ENCODE peak calls at places on chromosomes 13 and 19, in seven cellular contexts. B, G, I, N, K, R and A are unnamed samples.

GRCh38 chr13:72113070-72113469 is 246.1 kb upstream of the DACH1 start:
- DNase-seq in B (no peak), N (no peak), G (no peak), K (no peak), R (no peak), I (peak; percentile 55), A (no peak)

GRCh38 chr13:85148009-85148408 is 651.2 kb downstream of the SLITRK6 start:
- DNase-seq in R (peak; percentile 29), B (peak; percentile 66), I (no peak), N (no peak), K (peak; percentile 17), G (peak; percentile 2), A (no peak)

GRCh38 chr13:22915442-22916082 is 265.2 kb upstream of the SGCG start:
- DNase-seq in R (no peak), B (peak; percentile 22), G (no peak), I (peak; percentile 5), K (peak; percentile 93), N (no peak), A (peak; percentile 68)

GRCh38 chr19:28563964-28564914 is 648.7 kb downstream of the UQCRFS1 start:
- DNase-seq in R (no peak), I (no peak), B (no peak), K (no peak), G (no peak), N (no peak), A (no peak)

GRCh38 chr19:56125806-56126590 is 4.9 kb upstream of the ZNF787 start:
- DNase-seq in N (no peak), R (no peak), G (no peak), I (no peak), B (no peak), K (no peak), A (no peak)

GRCh38 chr19:18232540-18233223 is 6.4 kb upstream of the PDE4C start:
- DNase-seq in B (peak; percentile 56), I (peak; percentile 41), K (peak; percentile 94), G (no peak), N (peak; percentile 43), R (no peak), A (no peak)

GRCh38 chr19:1261863-1262686 is 7.1 kb upstream of the CIRBP start:
- DNase-seq in I (peak; percentile 53), G (no peak), B (no peak), N (peak; percentile 60), R (no peak), K (no peak), A (no peak)

GRCh38 chr13:36166051-36166450 is 34.9 kb upstream of the DCLK1 start:
- DNase-seq in N (no peak), I (no peak), K (no peak), R (no peak), B (no peak), G (no peak), A (no peak)

GRCh38 chr19:47190167-47190727 is 40.8 kb downstream of the BBC3 start:
- DNase-seq in I (peak; percentile 27), K (no peak), N (peak; percentile 84), B (no peak), R (no peak), G (peak; percentile 57), A (peak; percentile 28)

GRCh38 chr19:58355891-58356235 is 2.6 kb upstream of the A1BG start:
- DNase-seq in K (no peak), N (no peak), G (no peak), B (no peak), I (no peak), R (no peak), A (no peak)

GRCh38 chr19:8251025-8251472 is 41.9 kb downstream of the CERS4 start:
- DNase-seq in R (no peak), G (peak; percentile 80), B (no peak), K (no peak), N (no peak), I (no peak), A (peak; percentile 57)

GRCh38 chr19:48638831-48639381 is 1.7 kb upstream of the DBP start:
- DNase-seq in B (no peak), I (no peak), R (no peak), G (no peak), N (peak; percentile 33), K (no peak), A (no peak)

GRCh38 chr19:4372630-4373367 is 27.5 kb downstream of the SH3GL1 start:
- DNase-seq in B (no peak), N (no peak), K (no peak), I (no peak), G (no peak), R (no peak), A (no peak)

GRCh38 chr19:18939922-18940775 is 868 bp downstream of the HOMER3 start:
- DNase-seq in B (no peak), N (peak; percentile 40), G (peak; percentile 65), I (peak; percentile 77), K (no peak), R (no peak), A (peak; percentile 11)

GRCh38 chr13:109454167-109454917 is 332.0 kb downstream of the IRS2 start:
- DNase-seq in K (no peak), N (no peak), R (no peak), I (no peak), B (no peak), G (no peak), A (no peak)

GRCh38 chr13:52652980-52653303 is 306 bp downstream of the SUGT1 start:
- DNase-seq in N (no peak), G (no peak), R (no peak), B (no peak), K (no peak), I (no peak), A (no peak)

GRCh38 chr13:97256343-97256783 is 34.2 kb downstream of the MBNL2 start:
- DNase-seq in K (peak; percentile 58), B (no peak), R (no peak), G (no peak), I (peak; percentile 93), N (peak; percentile 21), A (no peak)

GRCh38 chr13:31982540-31982939 is 49.0 kb upstream of the FRY start:
- DNase-seq in B (peak; percentile 46), K (no peak), R (peak; percentile 63), N (no peak), G (no peak), I (peak; percentile 81), A (peak; percentile 16)

GRCh38 chr13:98416408-98416807 is 160.5 kb downstream of the STK24 start:
- DNase-seq in R (peak; percentile 32), K (no peak), I (no peak), N (no peak), G (no peak), B (peak; percentile 87), A (no peak)

GRCh38 chr13:36815069-36815468 is 4.0 kb upstream of the RFXAP start:
- DNase-seq in N (peak; percentile 20), R (no peak), G (no peak), K (peak; percentile 46), B (no peak), I (peak; percentile 48), A (no peak)